ENCODE peak calls at places on chromosomes 6 and 20, in six cellular contexts. M, N, Y, Z, C and U are unnamed samples.

GRCh38 chr20:1423625-1424106 is 30.8 kb upstream of the FKBP1A start:
- DNase-seq in M (peak; percentile 53), N (peak; percentile 78), Y (peak; percentile 77), Z (no peak), C (no peak), U (no peak)

GRCh38 chr6:169622618-169623017 is 79.2 kb downstream of the WDR27 start:
- DNase-seq in M (no peak), N (no peak), Y (no peak), Z (no peak), C (no peak), U (no peak)

GRCh38 chr6:22470454-22471368 is 98.7 kb upstream of the HDGFL1 start:
- DNase-seq in M (peak; percentile 54), N (peak; percentile 38), Y (peak; percentile 80), Z (no peak), C (peak; percentile 47), U (peak; percentile 42)

GRCh38 chr20:64214952-64215351 is 40.6 kb upstream of the PCMTD2 start:
- DNase-seq in M (no peak), N (no peak), Y (no peak), Z (no peak), C (no peak), U (no peak)

GRCh38 chr6:55882731-55883595 is 7.6 kb upstream of the BMP5 start:
- DNase-seq in M (no peak), N (peak; percentile 60), Y (no peak), Z (no peak), C (no peak), U (no peak)

GRCh38 chr6:84762220-84762940 is 2.0 kb downstream of the TBX18 start:
- DNase-seq in M (no peak), N (peak; percentile 78), Y (no peak), Z (no peak), C (peak; percentile 41), U (no peak)

GRCh38 chr6:142903806-142904205 is 41.2 kb downstream of the HIVEP2 start:
- DNase-seq in M (no peak), N (peak; percentile 42), Y (no peak), Z (no peak), C (no peak), U (no peak)

GRCh38 chr20:13333793-13334192 is 112.7 kb downstream of the ISM1 start:
- DNase-seq in M (no peak), N (no peak), Y (no peak), Z (no peak), C (no peak), U (no peak)

GRCh38 chr20:38216736-38217595 is 43.6 kb downstream of the KIAA1755 start:
- DNase-seq in M (no peak), N (peak; percentile 19), Y (no peak), Z (no peak), C (no peak), U (no peak)

GRCh38 chr6:105043979-105044378 is 87.1 kb downstream of the LIN28B start:
- DNase-seq in M (no peak), N (no peak), Y (no peak), Z (no peak), C (no peak), U (no peak)

GRCh38 chr6:55209059-55209458 is 34.7 kb downstream of the HCRTR2 start:
- DNase-seq in M (no peak), N (no peak), Y (no peak), Z (no peak), C (no peak), U (no peak)

GRCh38 chr6:28980797-28981390 is 24.2 kb downstream of the ZNF311 start:
- DNase-seq in M (no peak), N (peak; percentile 90), Y (no peak), Z (peak; percentile 57), C (peak; percentile 70), U (peak; percentile 20)

GRCh38 chr20:11120451-11120850 is 446.7 kb upstream of the JAG1 start:
- DNase-seq in M (no peak), N (no peak), Y (no peak), Z (no peak), C (no peak), U (no peak)

GRCh38 chr20:43789593-43789992 is 62.8 kb upstream of the GTSF1L start:
- DNase-seq in M (no peak), N (no peak), Y (no peak), Z (no peak), C (no peak), U (no peak)

GRCh38 chr6:125332664-125333063 is 30.9 kb upstream of the HDDC2 start:
- DNase-seq in M (no peak), N (no peak), Y (no peak), Z (no peak), C (no peak), U (no peak)

GRCh38 chr20:23475395-23475794 is 15.5 kb upstream of the CST8 start:
- DNase-seq in M (no peak), N (no peak), Y (no peak), Z (no peak), C (no peak), U (no peak)

GRCh38 chr6:75275067-75275466 is 9.5 kb downstream of the TMEM30A start:
- DNase-seq in M (no peak), N (peak; percentile 81), Y (no peak), Z (no peak), C (no peak), U (no peak)

GRCh38 chr6:89817481-89817880 is 2.1 kb downstream of the MDN1 start:
- DNase-seq in M (no peak), N (no peak), Y (no peak), Z (no peak), C (no peak), U (no peak)
- H3K4me3 ChIP-seq in M (no peak overlapping the region), N (no peak overlapping the region), Y (no peak overlapping the region), Z (no peak overlapping the region), C (no peak overlapping the region), U (peak overlapping the region; percentile 85)

GRCh38 chr6:90271831-90272230 is 24.8 kb downstream of the BACH2 start:
- DNase-seq in M (no peak), N (no peak), Y (no peak), Z (no peak), C (no peak), U (no peak)

GRCh38 chr6:90274481-90275030 is 22.1 kb downstream of the BACH2 start:
- DNase-seq in M (peak; percentile 43), N (no peak), Y (peak; percentile 43), Z (peak; percentile 86), C (no peak), U (no peak)

GRCh38 chr6:90278129-90278528 is 18.5 kb downstream of the BACH2 start:
- DNase-seq in M (no peak), N (no peak), Y (no peak), Z (no peak), C (no peak), U (no peak)

GRCh38 chr6:90277301-90278011 is 19.2 kb downstream of the BACH2 start:
- DNase-seq in M (no peak), N (no peak), Y (no peak), Z (no peak), C (no peak), U (no peak)

GRCh38 chr6:90273863-90274262 is 22.8 kb downstream of the BACH2 start:
- DNase-seq in M (no peak), N (no peak), Y (no peak), Z (no peak), C (no peak), U (no peak)
- H3K27ac ChIP-seq in M (no peak overlapping the region), N (no peak overlapping the region), Y (no peak overlapping the region), Z (peak overlapping the region; percentile 67), C (no peak overlapping the region), U (no peak overlapping the region)

GRCh38 chr6:110415297-110415916 is at the start of gene DDO:
- DNase-seq in M (peak; percentile 70), N (peak; percentile 9), Y (peak; percentile 66), Z (no peak), C (peak; percentile 55), U (peak; percentile 86)

GRCh38 chr6:110419028-110419739 is 3.8 kb upstream of the DDO start:
- DNase-seq in M (no peak), N (no peak), Y (no peak), Z (no peak), C (no peak), U (no peak)

GRCh38 chr6:110412258-110412839 is 3.0 kb downstream of the DDO start:
- DNase-seq in M (no peak), N (no peak), Y (no peak), Z (no peak), C (no peak), U (no peak)

GRCh38 chr6:110410534-110410933 is 4.8 kb downstream of the DDO start:
- DNase-seq in M (no peak), N (no peak), Y (no peak), Z (no peak), C (no peak), U (no peak)

DNA sequence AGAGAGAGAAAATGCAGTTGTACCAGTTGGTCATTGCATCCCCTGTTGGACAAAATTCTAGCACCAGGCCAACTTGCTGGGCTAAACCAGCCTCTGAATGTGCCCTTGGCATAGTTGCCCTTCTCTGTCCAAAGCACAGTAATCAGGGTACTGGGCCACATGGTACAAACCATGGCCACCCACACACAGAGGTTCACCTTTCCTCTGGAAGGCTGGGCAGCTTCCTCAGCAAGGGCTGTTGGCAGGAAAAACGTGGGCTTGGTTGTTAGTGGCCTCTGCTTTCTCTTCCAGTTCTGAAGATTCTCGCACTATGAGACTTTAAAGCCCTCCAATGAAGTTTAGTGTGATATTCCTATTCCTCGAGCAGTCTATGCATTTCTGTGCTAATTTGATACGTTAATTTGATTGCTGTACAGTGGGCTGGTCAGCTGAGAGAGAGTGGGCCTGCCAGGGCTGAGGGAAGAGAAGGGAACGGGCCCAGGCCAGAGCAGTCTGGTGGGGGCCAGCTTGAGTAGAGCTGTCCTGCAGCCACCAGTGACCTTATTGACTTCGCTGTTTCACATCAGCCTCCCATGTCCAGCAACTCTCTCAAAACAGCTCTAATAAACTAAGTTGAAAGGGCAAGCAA is 592 bp downstream of the DDO start:
- DNase-seq in M (peak; percentile 66), N (no peak), Y (no peak), Z (no peak), C (no peak), U (no peak)
- H3K4me3 ChIP-seq in M (peak overlapping the region; percentile 52), N (no peak overlapping the region), Y (peak overlapping the region; percentile 43), Z (no peak overlapping the region), C (peak overlapping the region; percentile 26), U (peak overlapping the region; percentile 63)

DNA sequence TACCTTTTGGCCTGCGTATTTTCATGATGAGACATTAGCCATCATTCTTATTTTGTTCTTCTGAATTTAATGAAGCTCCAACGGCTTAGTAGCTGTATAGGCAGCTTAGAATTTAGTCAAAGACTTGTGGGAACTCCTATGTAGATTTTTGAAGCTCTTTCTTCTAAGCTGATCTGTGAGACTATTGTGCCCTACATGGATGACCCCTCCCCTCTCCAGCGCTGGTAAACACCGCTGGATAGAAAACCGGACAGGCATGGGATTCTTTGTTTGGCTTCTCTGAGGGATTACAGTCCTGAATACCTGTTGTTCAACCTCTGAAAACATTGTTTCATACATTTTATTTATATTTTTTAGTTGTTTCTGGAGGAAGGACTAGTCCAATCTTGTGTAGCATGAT is 1353.4 kb downstream of the GRIK2 start:
- DNase-seq in M (no peak), N (no peak), Y (no peak), Z (no peak), C (no peak), U (no peak)
- H3K27ac ChIP-seq in M (no peak overlapping the region), N (no peak overlapping the region), Y (no peak overlapping the region), Z (no peak overlapping the region), C (no peak overlapping the region), U (no peak overlapping the region)